ENCODE peak calls at places on chromosome X, in ten cellular contexts. H is stimulated activated CD4-positive, alpha-beta T cell treated with anti-CD3 and anti-CD28 coated beads, Interleukin-1b, Interleukin-23, amount 100 ng/mL, for 24 hours; G is mucosa of descending colon; X is RPMI7951; D is CD4-positive, alpha-beta T cell; P is SJSA1; B is aorta; K is immature natural killer cell; Q is A549; T is CD4-positive, CD25-positive, alpha-beta regulatory T cell. U is an unnamed sample.

GRCh38 chrX:55742649-55743048 is 25.1 kb downstream of the RRAGB start:
- DNase-seq in Q (no peak), D (no peak), G (no peak), P (no peak), T (no peak), X (no peak), B (no peak), H (no peak), K (no peak), U (peak; percentile 20)

GRCh38 chrX:2330487-2330886 is 170.3 kb downstream of the DHRSX start:
- DNase-seq in B (no peak), P (no peak), K (no peak), T (no peak), H (no peak), Q (no peak), G (no peak), X (no peak), D (no peak), U (no peak)

GRCh38 chrX:17294561-17294960 is 80.4 kb upstream of the NHS start:
- DNase-seq in Q (no peak), K (no peak), X (no peak), T (no peak), H (no peak), G (no peak), P (no peak), D (no peak), B (no peak), U (no peak)

GRCh38 chrX:99398578-99398977 is 1011.5 kb downstream of the PCDH19 start:
- DNase-seq in K (no peak), Q (no peak), H (no peak), X (no peak), P (no peak), G (no peak), D (no peak), B (no peak), T (no peak), U (no peak)

GRCh38 chrX:15269618-15270521 is at the start of gene ASB9:
- DNase-seq in G (no peak), D (peak; percentile 3), P (peak; percentile 36), B (peak; percentile 52), H (no peak), T (no peak), K (peak; percentile 0), Q (peak; percentile 81), X (peak; percentile 95), U (peak; percentile 43)

GRCh38 chrX:71111851-71112468 is 583 bp upstream of the IL2RG start:
- DNase-seq in T (no peak), D (no peak), H (no peak), B (no peak), K (peak; percentile 67), P (no peak), G (no peak), Q (no peak), X (no peak), U (no peak)

GRCh38 chrX:37796302-37796701 is 16.4 kb downstream of the CYBB start:
- DNase-seq in P (no peak), H (no peak), K (no peak), B (no peak), Q (no peak), G (no peak), T (no peak), X (no peak), D (no peak), U (no peak)

GRCh38 chrX:23838953-23839352 is 56.0 kb downstream of the SAT1 start:
- DNase-seq in T (no peak), P (no peak), G (no peak), B (no peak), X (no peak), D (no peak), Q (no peak), K (no peak), H (no peak), U (no peak)

GRCh38 chrX:7024850-7025249 is 122.7 kb upstream of the STS start:
- DNase-seq in P (no peak), Q (no peak), B (no peak), K (no peak), T (no peak), X (no peak), G (no peak), H (no peak), D (no peak), U (no peak)

GRCh38 chrX:1537031-1537715 is at the start of gene P2RY8:
- DNase-seq in D (peak; percentile 74), B (peak; percentile 86), T (peak; percentile 46), K (peak; percentile 85), Q (peak; percentile 32), H (peak; percentile 49), G (peak; percentile 83), P (no peak), X (peak; percentile 79), U (no peak)

GRCh38 chrX:21766101-21766500 is 8.2 kb upstream of the SMPX start:
- DNase-seq in X (no peak), D (no peak), B (no peak), T (no peak), Q (no peak), H (no peak), G (no peak), P (no peak), K (no peak), U (no peak)

GRCh38 chrX:22122510-22122909 is 90.4 kb downstream of the PHEX start:
- DNase-seq in B (peak; percentile 55), G (no peak), D (no peak), T (no peak), X (peak; percentile 67), K (no peak), H (no peak), Q (no peak), P (no peak), U (no peak)

GRCh38 chrX:10486373-10486772 is 134.0 kb downstream of the MID1 start:
- DNase-seq in B (no peak), T (no peak), K (no peak), H (no peak), X (peak; percentile 69), Q (no peak), P (no peak), G (no peak), D (no peak), U (no peak)

GRCh38 chrX:38112566-38112965 is 106.2 kb downstream of the SYTL5 start:
- DNase-seq in P (no peak), G (no peak), K (no peak), D (no peak), B (no peak), Q (no peak), H (no peak), T (no peak), X (peak; percentile 47), U (no peak)

GRCh38 chrX:134957836-134958235 is 33.0 kb upstream of the SMIM10 start:
- DNase-seq in X (no peak), G (no peak), K (no peak), P (no peak), D (no peak), H (no peak), Q (no peak), B (no peak), T (no peak), U (no peak)

U was measured in LoVo.